ENCODE peak calls at places on chromosome 7, in eight cellular contexts. One of them, this sample, is unnamed.
A peak's percentile ranks its signal among the peaks of the same experiment; 100 is the strongest.

GRCh38 chr7:75611557-75612178 is 119.5 kb downstream of the SPDYE5 start:
- DNase-seq in thoracic aorta: peak; percentile 72
- DNase-seq in heart left ventricle: peak; percentile 87
- DNase-seq in right lobe of liver: peak; percentile 95
- DNase-seq in kidney epithelial cell: no peak
- DNase-seq in fibroblast of lung: peak; percentile 30
- DNase-seq in IMR-90: no peak
- DNase-seq in HCT116: no peak
- DNase-seq in this sample: no peak

GRCh38 chr7:102466097-102466496 is 1.3 kb downstream of the LRWD1 start:
- DNase-seq in fibroblast of lung: no peak
- DNase-seq in thoracic aorta: no peak
- DNase-seq in heart left ventricle: no peak
- DNase-seq in HCT116: no peak
- DNase-seq in right lobe of liver: no peak
- DNase-seq in IMR-90: no peak
- DNase-seq in kidney epithelial cell: no peak
- DNase-seq in this sample: no peak

GRCh38 chr7:69429817-69430501 is 168.3 kb upstream of the AUTS2 start:
- DNase-seq in thoracic aorta: no peak
- DNase-seq in heart left ventricle: peak; percentile 62
- DNase-seq in kidney epithelial cell: no peak
- DNase-seq in IMR-90: no peak
- DNase-seq in HCT116: no peak
- DNase-seq in right lobe of liver: peak; percentile 23
- DNase-seq in fibroblast of lung: peak; percentile 80
- DNase-seq in this sample: peak; percentile 51

GRCh38 chr7:151060416-151061234 is 1.2 kb downstream of the SLC4A2 start:
- DNase-seq in IMR-90: no peak
- DNase-seq in kidney epithelial cell: no peak
- DNase-seq in thoracic aorta: no peak
- DNase-seq in heart left ventricle: no peak
- DNase-seq in right lobe of liver: peak; percentile 54
- DNase-seq in HCT116: no peak
- DNase-seq in fibroblast of lung: peak; percentile 34
- DNase-seq in this sample: peak; percentile 57

GRCh38 chr7:155450558-155450827 is 7.4 kb upstream of the EN2 start:
- DNase-seq in right lobe of liver: no peak
- DNase-seq in thoracic aorta: no peak
- DNase-seq in kidney epithelial cell: no peak
- DNase-seq in IMR-90: no peak
- DNase-seq in heart left ventricle: no peak
- DNase-seq in fibroblast of lung: no peak
- DNase-seq in HCT116: no peak
- DNase-seq in this sample: no peak

GRCh38 chr7:143265017-143265693 is 1.9 kb downstream of the GSTK1 start:
- DNase-seq in heart left ventricle: no peak
- DNase-seq in right lobe of liver: no peak
- DNase-seq in IMR-90: no peak
- DNase-seq in HCT116: no peak
- DNase-seq in fibroblast of lung: no peak
- DNase-seq in thoracic aorta: no peak
- DNase-seq in kidney epithelial cell: no peak
- DNase-seq in this sample: no peak

GRCh38 chr7:157668884-157669767 is 332.3 kb downstream of the DNAJB6 start:
- DNase-seq in heart left ventricle: no peak
- DNase-seq in right lobe of liver: no peak
- DNase-seq in HCT116: no peak
- DNase-seq in thoracic aorta: no peak
- DNase-seq in IMR-90: no peak
- DNase-seq in kidney epithelial cell: no peak
- DNase-seq in fibroblast of lung: no peak
- DNase-seq in this sample: no peak

GRCh38 chr7:6228363-6228762 is 44.1 kb downstream of the CYTH3 start:
- DNase-seq in IMR-90: peak; percentile 33
- DNase-seq in HCT116: no peak
- DNase-seq in thoracic aorta: no peak
- DNase-seq in heart left ventricle: peak; percentile 45
- DNase-seq in fibroblast of lung: peak; percentile 41
- DNase-seq in kidney epithelial cell: no peak
- DNase-seq in right lobe of liver: no peak
- DNase-seq in this sample: no peak

GRCh38 chr7:116439005-116439404 is 60.5 kb upstream of the CAV2 start:
- DNase-seq in right lobe of liver: no peak
- DNase-seq in kidney epithelial cell: no peak
- DNase-seq in fibroblast of lung: no peak
- DNase-seq in HCT116: no peak
- DNase-seq in thoracic aorta: no peak
- DNase-seq in heart left ventricle: no peak
- DNase-seq in IMR-90: no peak
- DNase-seq in this sample: no peak

GRCh38 chr7:116439856-116440549 is 59.5 kb upstream of the CAV2 start:
- DNase-seq in kidney epithelial cell: no peak
- DNase-seq in heart left ventricle: peak; percentile 33
- DNase-seq in right lobe of liver: no peak
- DNase-seq in HCT116: no peak
- DNase-seq in fibroblast of lung: peak; percentile 51
- DNase-seq in thoracic aorta: no peak
- DNase-seq in IMR-90: no peak
- DNase-seq in this sample: peak; percentile 78

GRCh38 chr7:116436305-116436826 is 63.2 kb upstream of the CAV2 start:
- DNase-seq in thoracic aorta: no peak
- DNase-seq in fibroblast of lung: peak; percentile 71
- DNase-seq in kidney epithelial cell: no peak
- DNase-seq in IMR-90: no peak
- DNase-seq in heart left ventricle: no peak
- DNase-seq in HCT116: no peak
- DNase-seq in right lobe of liver: no peak
- DNase-seq in this sample: no peak

GRCh38 chr7:116441534-116441933 is 58.0 kb upstream of the CAV2 start:
- DNase-seq in IMR-90: peak; percentile 46
- DNase-seq in right lobe of liver: no peak
- DNase-seq in HCT116: no peak
- DNase-seq in heart left ventricle: no peak
- DNase-seq in thoracic aorta: no peak
- DNase-seq in fibroblast of lung: no peak
- DNase-seq in kidney epithelial cell: no peak
- DNase-seq in this sample: peak; percentile 73

DNA sequence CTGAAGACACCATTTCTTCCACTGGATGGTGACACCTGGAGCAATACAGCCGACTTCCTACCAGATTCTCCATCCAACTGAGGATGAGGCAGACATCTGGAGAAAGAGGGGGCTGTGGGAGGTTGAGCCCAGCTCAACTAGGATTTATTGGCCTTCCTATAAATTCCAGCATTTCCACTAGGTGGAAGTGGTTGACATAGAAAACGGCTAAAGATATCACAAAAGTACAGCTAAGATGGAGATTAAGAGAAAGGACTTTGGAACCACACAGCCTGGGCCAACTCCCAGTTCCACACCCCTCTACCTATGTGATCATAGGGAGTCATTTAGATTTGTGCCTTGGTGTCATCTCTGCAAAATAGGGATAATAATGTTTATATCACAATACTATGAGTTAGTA is 61.3 kb upstream of the CAV2 start:
- DNase-seq in heart left ventricle: no peak
- DNase-seq in right lobe of liver: no peak
- DNase-seq in fibroblast of lung: peak; percentile 37
- DNase-seq in kidney epithelial cell: no peak
- DNase-seq in thoracic aorta: no peak
- DNase-seq in HCT116: no peak
- DNase-seq in IMR-90: peak; percentile 18
- DNase-seq in this sample: peak; percentile 63
- TF ChIP-seq CTCF in heart left ventricle: no peak
- TF ChIP-seq CTCF in right lobe of liver: peak; percentile 23
- TF ChIP-seq CTCF in fibroblast of lung: no peak
- TF ChIP-seq CTCF in kidney epithelial cell: peak; percentile 4
- TF ChIP-seq CTCF in thoracic aorta: no peak
- TF ChIP-seq CTCF in HCT116: peak; percentile 39
- TF ChIP-seq CTCF in IMR-90: no peak
- TF ChIP-seq CTCF in this sample: peak; percentile 38

GRCh38 chr7:134630237-134630636 is 16.4 kb upstream of the BPGM start:
- DNase-seq in heart left ventricle: no peak
- DNase-seq in thoracic aorta: no peak
- DNase-seq in kidney epithelial cell: no peak
- DNase-seq in right lobe of liver: no peak
- DNase-seq in HCT116: no peak
- DNase-seq in fibroblast of lung: no peak
- DNase-seq in IMR-90: no peak
- DNase-seq in this sample: no peak

GRCh38 chr7:134627775-134628153 is 18.9 kb upstream of the BPGM start:
- DNase-seq in thoracic aorta: no peak
- DNase-seq in fibroblast of lung: no peak
- DNase-seq in IMR-90: no peak
- DNase-seq in right lobe of liver: no peak
- DNase-seq in HCT116: no peak
- DNase-seq in heart left ventricle: no peak
- DNase-seq in kidney epithelial cell: no peak
- DNase-seq in this sample: no peak

GRCh38 chr7:134630890-134631289 is 15.8 kb upstream of the BPGM start:
- DNase-seq in thoracic aorta: no peak
- DNase-seq in right lobe of liver: no peak
- DNase-seq in fibroblast of lung: no peak
- DNase-seq in heart left ventricle: no peak
- DNase-seq in kidney epithelial cell: no peak
- DNase-seq in HCT116: no peak
- DNase-seq in IMR-90: peak; percentile 84
- DNase-seq in this sample: no peak

GRCh38 chr7:134627109-134627774 is 19.4 kb upstream of the BPGM start:
- DNase-seq in heart left ventricle: no peak
- DNase-seq in right lobe of liver: no peak
- DNase-seq in IMR-90: no peak
- DNase-seq in HCT116: no peak
- DNase-seq in kidney epithelial cell: no peak
- DNase-seq in fibroblast of lung: no peak
- DNase-seq in thoracic aorta: no peak
- DNase-seq in this sample: no peak

GRCh38 chr7:134629445-134629844 is 17.2 kb upstream of the BPGM start:
- DNase-seq in heart left ventricle: no peak
- DNase-seq in fibroblast of lung: no peak
- DNase-seq in right lobe of liver: no peak
- DNase-seq in IMR-90: no peak
- DNase-seq in kidney epithelial cell: no peak
- DNase-seq in HCT116: no peak
- DNase-seq in thoracic aorta: no peak
- DNase-seq in this sample: no peak
- H3K4me3 ChIP-seq in heart left ventricle: no peak overlapping the region
- H3K4me3 ChIP-seq in fibroblast of lung: no peak overlapping the region
- H3K4me3 ChIP-seq in right lobe of liver: no peak overlapping the region
- H3K4me3 ChIP-seq in IMR-90: no peak overlapping the region
- H3K4me3 ChIP-seq in kidney epithelial cell: no peak overlapping the region
- H3K4me3 ChIP-seq in HCT116: no peak overlapping the region
- H3K4me3 ChIP-seq in thoracic aorta: no peak overlapping the region
- H3K4me3 ChIP-seq in this sample: no peak overlapping the region

GRCh38 chr7:4157651-4158050 is 524.4 kb upstream of the FOXK1 start:
- DNase-seq in kidney epithelial cell: no peak
- DNase-seq in fibroblast of lung: no peak
- DNase-seq in HCT116: no peak
- DNase-seq in thoracic aorta: no peak
- DNase-seq in right lobe of liver: no peak
- DNase-seq in heart left ventricle: no peak
- DNase-seq in IMR-90: no peak
- DNase-seq in this sample: no peak

GRCh38 chr7:4156190-4156589 is 525.9 kb upstream of the FOXK1 start:
- DNase-seq in HCT116: no peak
- DNase-seq in kidney epithelial cell: no peak
- DNase-seq in fibroblast of lung: no peak
- DNase-seq in thoracic aorta: no peak
- DNase-seq in right lobe of liver: no peak
- DNase-seq in IMR-90: no peak
- DNase-seq in heart left ventricle: no peak
- DNase-seq in this sample: no peak

GRCh38 chr7:4159761-4160554 is 522.1 kb upstream of the FOXK1 start:
- DNase-seq in right lobe of liver: no peak
- DNase-seq in heart left ventricle: no peak
- DNase-seq in kidney epithelial cell: no peak
- DNase-seq in thoracic aorta: no peak
- DNase-seq in fibroblast of lung: peak; percentile 24
- DNase-seq in IMR-90: no peak
- DNase-seq in HCT116: no peak
- DNase-seq in this sample: no peak

GRCh38 chr7:4158826-4159225 is 523.3 kb upstream of the FOXK1 start:
- DNase-seq in heart left ventricle: no peak
- DNase-seq in thoracic aorta: no peak
- DNase-seq in fibroblast of lung: no peak
- DNase-seq in HCT116: no peak
- DNase-seq in kidney epithelial cell: no peak
- DNase-seq in right lobe of liver: no peak
- DNase-seq in IMR-90: no peak
- DNase-seq in this sample: no peak

GRCh38 chr7:4158406-4158805 is 523.7 kb upstream of the FOXK1 start:
- DNase-seq in kidney epithelial cell: no peak
- DNase-seq in fibroblast of lung: no peak
- DNase-seq in IMR-90: no peak
- DNase-seq in right lobe of liver: no peak
- DNase-seq in heart left ventricle: no peak
- DNase-seq in HCT116: no peak
- DNase-seq in thoracic aorta: no peak
- DNase-seq in this sample: no peak
- TF ChIP-seq CTCF in kidney epithelial cell: no peak
- TF ChIP-seq CTCF in fibroblast of lung: no peak
- TF ChIP-seq CTCF in IMR-90: no peak
- TF ChIP-seq CTCF in right lobe of liver: no peak
- TF ChIP-seq CTCF in heart left ventricle: no peak
- TF ChIP-seq CTCF in HCT116: no peak
- TF ChIP-seq CTCF in thoracic aorta: no peak
- TF ChIP-seq CTCF in this sample: no peak

GRCh38 chr7:153886121-153886505 is 166.1 kb upstream of the DPP6 start:
- DNase-seq in HCT116: no peak
- DNase-seq in IMR-90: no peak
- DNase-seq in thoracic aorta: no peak
- DNase-seq in kidney epithelial cell: no peak
- DNase-seq in heart left ventricle: no peak
- DNase-seq in right lobe of liver: no peak
- DNase-seq in fibroblast of lung: no peak
- DNase-seq in this sample: no peak

GRCh38 chr7:153887756-153888591 is 164.2 kb upstream of the DPP6 start:
- DNase-seq in HCT116: no peak
- DNase-seq in fibroblast of lung: no peak
- DNase-seq in right lobe of liver: no peak
- DNase-seq in IMR-90: no peak
- DNase-seq in thoracic aorta: no peak
- DNase-seq in kidney epithelial cell: no peak
- DNase-seq in heart left ventricle: no peak
- DNase-seq in this sample: no peak

GRCh38 chr7:153891990-153892389 is 160.2 kb upstream of the DPP6 start:
- DNase-seq in HCT116: no peak
- DNase-seq in kidney epithelial cell: no peak
- DNase-seq in IMR-90: no peak
- DNase-seq in right lobe of liver: no peak
- DNase-seq in fibroblast of lung: no peak
- DNase-seq in thoracic aorta: no peak
- DNase-seq in heart left ventricle: no peak
- DNase-seq in this sample: no peak

DNA sequence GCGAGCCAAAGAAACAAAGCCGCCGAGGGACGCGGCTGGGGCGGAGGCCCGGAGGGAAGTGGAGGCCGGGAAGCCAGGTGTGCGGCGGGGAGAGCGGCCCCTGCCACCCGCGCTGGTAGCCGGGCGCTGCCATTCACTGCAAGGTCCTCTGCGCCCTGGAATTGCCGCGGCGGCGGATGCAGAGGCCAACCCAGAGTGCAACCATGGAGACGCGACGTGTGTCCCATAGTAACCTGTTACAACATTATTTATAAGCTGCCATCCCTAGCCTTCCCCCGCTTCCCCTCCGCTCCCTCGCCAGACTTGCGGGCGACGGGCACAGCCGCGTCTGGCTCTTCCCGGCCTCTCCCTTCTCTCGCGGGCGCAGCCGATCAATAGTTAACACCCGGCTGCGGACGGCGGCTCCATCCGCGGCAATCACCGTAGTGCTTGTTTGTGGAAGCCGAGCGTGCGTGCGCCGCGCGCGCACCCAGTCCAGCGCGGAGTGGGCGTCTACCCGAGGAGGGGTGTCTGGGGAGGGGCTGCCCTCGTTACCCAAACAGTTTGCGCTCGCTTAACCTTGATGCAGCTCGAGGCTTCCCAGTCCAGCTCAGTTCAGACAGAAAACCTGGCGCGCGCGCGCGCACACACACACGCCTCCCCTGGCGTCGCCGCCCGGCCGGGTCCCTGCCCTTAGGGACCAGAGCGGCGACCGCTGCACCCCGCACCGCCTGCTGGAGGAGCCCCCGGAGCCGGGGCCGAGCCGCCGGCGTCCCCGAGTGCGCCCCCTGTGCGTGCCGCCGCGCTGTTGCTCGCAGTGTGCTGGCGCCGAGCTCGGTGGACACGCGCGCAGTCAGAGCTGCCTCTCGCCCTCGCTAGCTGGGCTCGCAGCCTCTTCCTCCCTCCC is 165.4 kb upstream of the DPP6 start:
- DNase-seq in HCT116: no peak
- DNase-seq in kidney epithelial cell: no peak
- DNase-seq in fibroblast of lung: no peak
- DNase-seq in heart left ventricle: no peak
- DNase-seq in IMR-90: no peak
- DNase-seq in right lobe of liver: no peak
- DNase-seq in thoracic aorta: no peak
- DNase-seq in this sample: no peak
- H3K4me3 ChIP-seq in HCT116: no peak overlapping the region
- H3K4me3 ChIP-seq in kidney epithelial cell: peak overlapping the region; percentile 2
- H3K4me3 ChIP-seq in fibroblast of lung: no peak overlapping the region
- H3K4me3 ChIP-seq in heart left ventricle: no peak overlapping the region
- H3K4me3 ChIP-seq in IMR-90: no peak overlapping the region
- H3K4me3 ChIP-seq in right lobe of liver: no peak overlapping the region
- H3K4me3 ChIP-seq in thoracic aorta: no peak overlapping the region
- H3K4me3 ChIP-seq in this sample: no peak overlapping the region

This sample was measured in fibroblast of the aortic adventitia.